ENCODE peak calls at places on chromosomes 12 and 14, in nine cellular contexts. H, C, I, U, M, Z, F, B and S are unnamed samples.

GRCh38 chr12:124232654-124232987 is 62.3 kb upstream of the RFLNA start:
- DNase-seq in H (no peak), C (no peak), I (no peak), U (no peak), M (no peak), Z (no peak), F (no peak), B (no peak), S (no peak)

GRCh38 chr12:4115570-4115969 is 158.0 kb upstream of the CCND2 start:
- DNase-seq in H (no peak), C (no peak), I (no peak), U (no peak), M (no peak), Z (peak), F (no peak), B (no peak), S (peak)

GRCh38 chr12:6364037-6364360 is 11.4 kb downstream of the SCNN1A start:
- DNase-seq in H (no peak), C (no peak), I (no peak), U (no peak), M (no peak), Z (peak), F (no peak), B (no peak), S (peak)

GRCh38 chr12:102063066-102063465 is 1.3 kb upstream of the WASHC3 start:
- DNase-seq in H (no peak), C (no peak), I (no peak), U (no peak), M (no peak), Z (no peak), F (peak), B (no peak), S (no peak)

GRCh38 chr14:92680781-92681650 is 67.4 kb downstream of the LGMN start:
- DNase-seq in H (peak), C (peak), I (peak), U (peak), M (peak), Z (peak), F (peak), B (peak), S (peak)

GRCh38 chr12:109550310-109550680 is 23.0 kb downstream of the MMAB start:
- DNase-seq in H (no peak), C (no peak), I (no peak), U (no peak), M (no peak), Z (peak), F (no peak), B (no peak), S (no peak)

GRCh38 chr14:86481105-86481504 is 951.2 kb downstream of the FLRT2 start:
- DNase-seq in H (no peak), C (peak), I (peak), U (no peak), M (no peak), Z (no peak), F (peak), B (no peak), S (no peak)

GRCh38 chr14:103136388-103137271 is 13.4 kb downstream of the TNFAIP2 start:
- DNase-seq in H (no peak), C (peak), I (peak), U (no peak), M (peak), Z (peak), F (peak), B (no peak), S (no peak)

GRCh38 chr12:19151298-19151697 is 21.8 kb downstream of the PLEKHA5 start:
- DNase-seq in H (no peak), C (no peak), I (no peak), U (no peak), M (peak), Z (no peak), F (no peak), B (no peak), S (no peak)

DNA sequence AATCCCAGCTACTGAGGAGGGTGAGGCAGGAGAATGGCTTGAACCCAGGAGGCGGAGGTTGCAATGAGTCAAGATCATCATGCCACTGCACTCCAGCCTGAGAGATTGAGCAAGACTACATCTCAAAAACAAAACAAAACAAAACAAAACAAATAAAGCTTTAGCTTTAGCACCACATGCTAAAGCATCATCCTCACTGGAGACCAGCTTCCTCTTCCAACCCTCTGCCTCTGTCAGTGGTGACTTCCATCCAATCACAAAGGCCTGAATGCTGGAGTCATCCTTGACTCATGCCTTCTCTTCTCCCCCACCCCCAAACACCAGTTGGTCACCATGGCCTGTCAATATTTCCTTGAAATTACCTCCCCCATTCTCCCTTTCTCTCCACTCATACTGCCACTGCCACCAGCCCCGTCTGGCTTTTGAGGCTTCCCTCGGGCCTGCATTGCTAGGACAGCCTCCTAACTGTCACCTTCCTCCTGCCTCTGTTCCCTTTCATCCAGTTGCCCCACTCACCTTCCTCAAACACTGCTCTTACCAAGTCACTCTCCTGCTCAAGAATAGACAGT is 1.4 kb downstream of the ZNF385A start:
- DNase-seq in H (peak), C (no peak), I (peak), U (no peak), M (peak), Z (no peak), F (peak), B (no peak), S (no peak)
- H3K4me3 ChIP-seq in H (no peak), C (no peak), I (no peak), U (no peak), M (no peak), Z (no peak), F (no peak), B (no peak), S (no peak)

DNA sequence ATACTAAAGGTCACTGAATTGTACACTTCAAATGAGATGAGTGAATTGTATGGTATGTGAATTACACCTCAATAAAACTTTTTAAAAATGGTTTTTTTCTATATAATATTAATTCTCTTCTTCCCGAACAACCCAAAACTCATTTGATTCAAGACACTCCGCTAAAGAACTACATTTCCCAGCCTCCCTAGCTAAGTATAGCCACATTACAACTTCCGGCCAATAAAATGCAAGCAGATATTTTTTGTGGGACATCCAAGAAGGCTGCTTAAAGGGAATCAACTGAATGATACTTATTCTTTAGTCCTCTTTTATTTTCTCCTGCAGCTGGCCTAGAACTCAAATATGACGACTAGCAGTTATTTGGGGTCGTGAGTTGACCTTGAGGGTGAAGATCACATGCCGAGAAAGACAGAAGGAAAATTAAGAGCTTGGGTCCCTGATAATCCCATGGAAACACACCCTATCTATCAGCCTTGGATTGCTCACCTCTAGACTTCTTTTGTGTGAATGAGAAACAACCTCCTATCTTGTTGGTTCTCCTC is 187.3 kb downstream of the TTC8 start:
- DNase-seq in H (no peak), C (peak), I (no peak), U (no peak), M (no peak), Z (no peak), F (no peak), B (no peak), S (no peak)
- H3K4me3 ChIP-seq in H (no peak), C (no peak), I (no peak), U (no peak), M (no peak), Z (no peak), F (no peak), B (no peak), S (no peak)

GRCh38 chr14:76956253-76957090 is 72.0 kb downstream of the IRF2BPL start:
- DNase-seq in H (no peak), C (peak), I (peak), U (peak), M (peak), Z (peak), F (peak), B (peak), S (peak)

GRCh38 chr14:76955575-76956252 is 72.8 kb downstream of the IRF2BPL start:
- DNase-seq in H (no peak), C (no peak), I (peak), U (no peak), M (peak), Z (no peak), F (peak), B (no peak), S (no peak)

GRCh38 chr14:76958020-76958965 is 70.2 kb downstream of the IRF2BPL start:
- DNase-seq in H (no peak), C (no peak), I (no peak), U (no peak), M (no peak), Z (no peak), F (no peak), B (no peak), S (no peak)

GRCh38 chr14:76958975-76959710 is 69.4 kb downstream of the IRF2BPL start:
- DNase-seq in H (no peak), C (peak), I (peak), U (peak), M (peak), Z (peak), F (no peak), B (no peak), S (no peak)

DNA sequence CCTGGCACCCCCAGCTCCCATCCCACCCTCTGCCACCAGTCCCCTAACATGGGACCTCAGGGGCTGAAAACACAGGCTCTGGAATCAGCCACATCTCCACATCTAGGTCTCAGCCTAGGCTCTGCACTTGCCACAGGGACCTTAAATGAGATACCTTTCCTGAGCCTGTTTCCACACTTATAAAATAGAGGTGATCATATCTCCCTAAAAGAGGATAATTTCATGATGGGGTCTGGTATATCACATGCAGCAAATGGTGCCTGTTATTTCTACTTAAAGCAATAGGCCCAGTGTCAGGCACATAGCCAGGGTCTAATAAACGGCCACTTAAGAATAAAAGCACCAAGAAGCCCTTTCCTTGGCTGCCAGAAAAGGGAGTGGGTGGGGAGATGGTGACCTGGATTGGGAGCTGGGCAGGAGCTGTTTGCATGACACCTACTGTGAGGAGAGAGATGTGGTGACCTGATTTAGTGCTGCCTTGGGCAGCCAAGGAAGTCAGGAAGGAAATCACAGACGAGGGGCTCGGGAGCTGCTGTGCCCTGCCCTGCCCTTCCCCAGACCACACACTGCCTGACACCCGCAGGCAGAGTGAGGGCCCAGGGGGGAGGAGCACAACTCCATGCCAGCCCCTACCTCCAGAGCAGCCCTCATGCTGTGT is 71.2 kb downstream of the IRF2BPL start:
- DNase-seq in H (no peak), C (no peak), I (no peak), U (no peak), M (no peak), Z (no peak), F (no peak), B (peak), S (no peak)
- H3K4me3 ChIP-seq in H (no peak), C (no peak), I (no peak), U (peak), M (no peak), Z (no peak), F (no peak), B (no peak), S (no peak)

GRCh38 chr14:69046468-69046867 is 67.4 kb upstream of the ACTN1 start:
- DNase-seq in H (no peak), C (peak), I (no peak), U (peak), M (peak), Z (no peak), F (peak), B (no peak), S (no peak)
- H3K4me3 ChIP-seq in H (no peak), C (no peak), I (no peak), U (no peak), M (no peak), Z (no peak), F (no peak), B (no peak), S (no peak)

DNA sequence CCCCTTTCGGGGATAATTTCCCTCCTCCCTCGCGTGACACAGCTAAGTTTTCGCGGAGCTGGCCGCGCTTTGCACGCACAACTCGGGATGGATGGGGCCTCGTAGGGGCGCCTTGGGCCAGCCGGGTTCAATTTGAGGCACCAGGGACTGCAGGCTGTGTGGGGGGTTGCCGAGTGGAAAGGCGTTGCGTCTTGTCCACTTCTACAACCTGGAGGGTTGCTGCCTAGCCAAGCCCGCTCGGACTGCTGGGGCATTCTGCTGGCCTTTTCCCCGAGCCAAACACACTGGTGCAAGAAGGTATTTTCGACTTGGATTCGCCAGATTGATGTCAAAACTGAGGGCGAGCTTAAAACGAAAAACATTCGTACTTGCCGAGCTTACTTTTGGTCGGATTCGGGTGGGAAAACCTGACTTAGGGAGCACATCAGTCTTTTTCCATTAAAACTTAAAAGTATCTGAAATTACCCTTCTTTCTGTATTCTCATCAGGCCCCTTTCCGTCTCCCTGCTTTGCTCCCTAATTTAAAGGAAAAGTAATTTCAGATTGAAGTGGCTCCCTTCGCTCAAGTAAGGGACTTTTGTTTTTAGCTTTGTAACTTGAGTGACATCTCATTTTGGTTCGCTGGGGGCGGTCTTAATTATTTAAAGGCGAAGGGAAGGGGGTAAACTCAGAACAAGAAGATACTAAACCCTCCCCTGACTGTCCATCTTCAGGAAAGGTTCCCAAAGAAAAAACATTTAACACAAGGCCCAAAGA is 14.3 kb downstream of the TBX3 start:
- DNase-seq in H (no peak), C (peak), I (no peak), U (no peak), M (peak), Z (no peak), F (peak), B (no peak), S (no peak)
- H3K4me3 ChIP-seq in H (peak), C (peak), I (peak), U (peak), M (peak), Z (peak), F (peak), B (no peak), S (no peak)

GRCh38 chr12:114697741-114698565 is 14.0 kb upstream of the TBX3 start:
- DNase-seq in H (no peak), C (peak), I (no peak), U (no peak), M (no peak), Z (peak), F (no peak), B (no peak), S (no peak)

GRCh38 chr12:114697246-114697716 is 13.3 kb upstream of the TBX3 start:
- DNase-seq in H (no peak), C (peak), I (no peak), U (no peak), M (no peak), Z (peak), F (no peak), B (no peak), S (no peak)

GRCh38 chr12:114700392-114701103 is 16.6 kb upstream of the TBX3 start:
- DNase-seq in H (no peak), C (no peak), I (no peak), U (no peak), M (peak), Z (peak), F (peak), B (no peak), S (no peak)

GRCh38 chr12:114696443-114697245 is 12.7 kb upstream of the TBX3 start:
- DNase-seq in H (no peak), C (no peak), I (no peak), U (no peak), M (no peak), Z (peak), F (no peak), B (no peak), S (no peak)

GRCh38 chr12:114698566-114699163 is 14.7 kb upstream of the TBX3 start:
- DNase-seq in H (no peak), C (peak), I (no peak), U (no peak), M (no peak), Z (peak), F (no peak), B (no peak), S (no peak)
- H3K4me3 ChIP-seq in H (peak), C (peak), I (no peak), U (peak), M (no peak), Z (peak), F (peak), B (no peak), S (no peak)

GRCh38 chr12:89750821-89751227 is 42.2 kb upstream of the ATP2B1 start:
- DNase-seq in H (no peak), C (no peak), I (no peak), U (no peak), M (no peak), Z (no peak), F (no peak), B (no peak), S (no peak)

GRCh38 chr12:89752331-89752730 is 43.7 kb upstream of the ATP2B1 start:
- DNase-seq in H (no peak), C (no peak), I (no peak), U (no peak), M (no peak), Z (no peak), F (no peak), B (no peak), S (no peak)

GRCh38 chr12:89760783-89761182 is 52.1 kb upstream of the ATP2B1 start:
- DNase-seq in H (no peak), C (no peak), I (no peak), U (no peak), M (no peak), Z (no peak), F (no peak), B (no peak), S (no peak)

GRCh38 chr12:89756638-89757321 is 48.1 kb upstream of the ATP2B1 start:
- DNase-seq in H (peak), C (peak), I (peak), U (no peak), M (peak), Z (no peak), F (peak), B (no peak), S (no peak)

DNA sequence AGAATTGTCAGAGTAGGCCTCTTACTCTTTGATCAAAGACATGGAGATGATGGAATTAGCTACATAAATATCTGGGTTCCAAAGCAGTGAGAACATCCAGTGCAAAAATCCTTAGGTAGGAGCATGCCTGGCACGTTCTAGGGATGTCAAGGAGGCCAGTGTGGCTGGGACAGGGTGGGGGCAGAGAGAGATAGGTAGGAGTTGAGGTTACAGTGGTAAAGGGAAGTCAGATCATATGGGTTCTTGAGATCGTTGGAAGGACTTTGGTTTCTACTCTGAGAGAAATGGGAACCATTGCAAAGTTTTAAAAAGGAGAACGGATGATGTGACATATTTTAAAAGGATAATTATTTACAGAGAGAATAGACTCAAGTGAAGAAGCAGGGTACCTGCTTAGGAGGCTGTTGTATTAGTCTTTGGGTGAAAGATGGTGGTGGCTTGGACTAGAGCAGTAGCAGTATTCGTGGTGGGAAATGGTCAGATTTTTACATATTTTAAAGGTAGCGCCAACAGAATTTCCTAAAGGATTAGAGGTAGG is 47.5 kb upstream of the ATP2B1 start:
- DNase-seq in H (no peak), C (no peak), I (no peak), U (no peak), M (no peak), Z (no peak), F (no peak), B (no peak), S (no peak)
- H3K4me3 ChIP-seq in H (no peak), C (no peak), I (no peak), U (no peak), M (no peak), Z (no peak), F (no peak), B (no peak), S (no peak)

GRCh38 chr12:80041691-80042090 is 57.6 kb upstream of the OTOGL start:
- DNase-seq in H (no peak), C (no peak), I (no peak), U (no peak), M (peak), Z (no peak), F (peak), B (no peak), S (no peak)

GRCh38 chr12:80038062-80038560 is 61.2 kb upstream of the OTOGL start:
- DNase-seq in H (no peak), C (no peak), I (no peak), U (no peak), M (no peak), Z (no peak), F (no peak), B (no peak), S (no peak)

GRCh38 chr12:80044694-80045046 is 54.7 kb upstream of the OTOGL start:
- DNase-seq in H (peak), C (no peak), I (peak), U (no peak), M (peak), Z (no peak), F (peak), B (no peak), S (no peak)

GRCh38 chr12:80040075-80040738 is 59.1 kb upstream of the OTOGL start:
- DNase-seq in H (no peak), C (no peak), I (peak), U (no peak), M (peak), Z (no peak), F (peak), B (no peak), S (no peak)

DNA sequence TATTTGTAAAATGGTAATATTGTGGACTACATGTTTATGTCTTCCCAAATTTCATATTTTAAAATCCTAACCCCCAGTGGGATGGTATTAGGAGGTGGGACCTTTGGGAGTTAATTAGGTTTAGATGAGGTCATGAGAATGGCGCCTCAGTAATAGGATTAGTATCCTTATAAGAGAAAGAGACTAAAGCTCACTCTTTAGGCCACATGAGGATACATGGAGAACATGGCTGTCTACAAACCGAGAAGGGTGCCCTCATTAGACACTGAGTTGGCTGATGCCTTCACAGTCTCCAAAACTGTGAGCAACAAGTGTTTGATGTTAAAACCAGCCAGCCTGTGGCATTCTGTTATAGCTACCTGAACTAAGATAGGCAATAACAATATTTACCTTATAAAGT is 58.3 kb upstream of the OTOGL start:
- DNase-seq in H (no peak), C (no peak), I (no peak), U (no peak), M (no peak), Z (no peak), F (no peak), B (no peak), S (no peak)
- H3K4me3 ChIP-seq in H (no peak), C (no peak), I (no peak), U (no peak), M (no peak), Z (no peak), F (no peak), B (no peak), S (no peak)